ENCODE peak calls at places on chromosomes 7 and 10, in four cellular contexts. I is WTC11, M is SK-N-SH, E is GM12878. J is an unnamed sample.

GRCh38 chr7:29209745-29210144 is 15.2 kb downstream of the CHN2 start:
- DNase-seq in I (no peak), M (no peak), E (no peak), J (no peak)

GRCh38 chr7:135536160-135536559 is 21.6 kb upstream of the NUP205 start:
- DNase-seq in I (no peak), M (no peak), E (no peak), J (no peak)

GRCh38 chr10:102565793-102566192 is 62.0 kb downstream of the SUFU start:
- DNase-seq in I (peak; percentile 79), M (no peak), E (no peak), J (no peak)

GRCh38 chr7:80532153-80532552 is 20.3 kb upstream of the GNAT3 start:
- DNase-seq in I (no peak), M (no peak), E (no peak), J (no peak)

GRCh38 chr10:12812541-12812940 is 189.0 kb downstream of the CCDC3 start:
- DNase-seq in I (no peak), M (no peak), E (no peak), J (no peak)

GRCh38 chr7:84809877-84810276 is 377.0 kb downstream of the SEMA3D start:
- DNase-seq in I (no peak), M (no peak), E (no peak), J (no peak)

GRCh38 chr7:95047291-95047690 is 139.9 kb downstream of the PPP1R9A start:
- DNase-seq in I (no peak), M (no peak), E (no peak), J (no peak)

GRCh38 chr10:111532139-111532538 is 455.3 kb downstream of the ADRA2A start:
- DNase-seq in I (no peak), M (no peak), E (no peak), J (no peak)

GRCh38 chr10:123135415-123136141 is at the start of gene HMX3:
- DNase-seq in I (peak; percentile 79), M (peak; percentile 57), E (no peak), J (peak; percentile 69)

GRCh38 chr7:158847451-158847866 is 8.9 kb upstream of the DYNC2I1 start:
- DNase-seq in I (no peak), M (no peak), E (no peak), J (no peak)

GRCh38 chr7:44750921-44751571 is 2.4 kb downstream of the ZMIZ2 start:
- DNase-seq in I (no peak), M (no peak), E (peak; percentile 81), J (peak; percentile 10)

GRCh38 chr7:143882611-143883078 is 19.3 kb downstream of the TCAF1 start:
- DNase-seq in I (peak; percentile 51), M (peak; percentile 96), E (no peak), J (no peak)

GRCh38 chr7:155231941-155232340 is 65.7 kb upstream of the INSIG1 start:
- DNase-seq in I (no peak), M (no peak), E (no peak), J (no peak)

GRCh38 chr10:366186-366585 is 230.9 kb downstream of the ZMYND11 start:
- DNase-seq in I (no peak), M (no peak), E (no peak), J (no peak)

GRCh38 chr7:42128703-42129102 is 108.3 kb downstream of the GLI3 start:
- DNase-seq in I (peak; percentile 25), M (no peak), E (no peak), J (peak; percentile 13)

GRCh38 chr7:143499246-143499645 is 21.6 kb downstream of the TAS2R41 start:
- DNase-seq in I (no peak), M (no peak), E (no peak), J (no peak)

GRCh38 chr10:110376021-110376773 is 71.5 kb upstream of the SMNDC1 start:
- DNase-seq in I (no peak), M (no peak), E (no peak), J (no peak)

GRCh38 chr7:2509298-2509906 is 10.2 kb upstream of the LFNG start:
- DNase-seq in I (no peak), M (no peak), E (no peak), J (no peak)

GRCh38 chr7:44064791-44065430 is 456 bp downstream of the PGAM2 start:
- DNase-seq in I (no peak), M (peak; percentile 71), E (no peak), J (no peak)

DNA sequence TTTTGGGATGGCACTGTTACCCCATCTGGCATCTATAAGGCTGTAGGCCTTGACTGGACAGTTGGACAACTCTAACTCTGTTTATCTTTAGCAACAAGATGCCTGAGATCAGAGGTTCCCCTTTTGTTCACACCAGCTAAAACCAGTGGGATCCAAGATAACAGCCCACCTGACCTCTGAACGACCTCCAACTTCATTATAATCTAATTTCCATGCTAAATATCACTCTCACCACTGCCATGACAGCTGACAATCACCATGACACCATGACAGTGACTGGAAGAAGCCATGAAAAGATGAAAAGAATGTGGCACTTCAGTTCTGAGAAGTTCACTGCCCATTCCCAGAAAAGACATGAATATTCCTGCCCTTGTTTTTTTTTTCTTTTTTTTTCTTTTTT is 281.4 kb upstream of the TAC1 start:
- DNase-seq in I (no peak), M (no peak), E (no peak), J (peak; percentile 52)
- TF ChIP-seq USF1 in I (no peak), M (no peak), E (no peak), J (no peak)

GRCh38 chr7:123805287-123805686 is 39.7 kb upstream of the HYAL4 start:
- DNase-seq in I (no peak), M (no peak), E (no peak), J (no peak)
- TF ChIP-seq USF1 in I (no peak), M (no peak), E (no peak), J (no peak)

GRCh38 chr10:88541116-88541626 is 41.9 kb downstream of the RNLS start:
- DNase-seq in I (no peak), M (no peak), E (no peak), J (no peak)

GRCh38 chr10:88536437-88536836 is 46.7 kb downstream of the RNLS start:
- DNase-seq in I (no peak), M (no peak), E (no peak), J (no peak)

GRCh38 chr10:88540355-88540754 is 42.8 kb downstream of the RNLS start:
- DNase-seq in I (no peak), M (no peak), E (no peak), J (no peak)

GRCh38 chr10:88537337-88537736 is 45.8 kb downstream of the RNLS start:
- DNase-seq in I (no peak), M (no peak), E (no peak), J (no peak)

DNA sequence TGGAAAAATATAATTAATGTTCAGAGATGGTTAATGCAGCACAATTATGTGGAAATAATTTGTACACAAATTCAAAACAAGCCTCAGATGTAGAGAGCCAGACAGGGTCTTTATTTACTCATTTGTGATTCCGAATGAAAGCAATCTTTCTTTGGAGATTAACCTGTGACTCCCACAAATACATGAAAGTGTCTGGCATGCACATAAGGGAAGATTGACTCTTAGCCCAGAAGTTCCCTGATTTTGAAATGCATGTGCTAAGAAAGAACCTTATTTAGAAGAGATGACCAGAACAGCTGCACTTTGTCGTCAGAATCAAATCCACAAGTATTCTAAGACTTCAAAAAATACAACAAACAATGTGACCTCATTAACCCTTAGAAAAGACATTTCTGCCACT is 45.1 kb downstream of the RNLS start:
- DNase-seq in I (no peak), M (no peak), E (no peak), J (no peak)
- TF ChIP-seq USF1 in I (no peak), M (no peak), E (no peak), J (no peak)

DNA sequence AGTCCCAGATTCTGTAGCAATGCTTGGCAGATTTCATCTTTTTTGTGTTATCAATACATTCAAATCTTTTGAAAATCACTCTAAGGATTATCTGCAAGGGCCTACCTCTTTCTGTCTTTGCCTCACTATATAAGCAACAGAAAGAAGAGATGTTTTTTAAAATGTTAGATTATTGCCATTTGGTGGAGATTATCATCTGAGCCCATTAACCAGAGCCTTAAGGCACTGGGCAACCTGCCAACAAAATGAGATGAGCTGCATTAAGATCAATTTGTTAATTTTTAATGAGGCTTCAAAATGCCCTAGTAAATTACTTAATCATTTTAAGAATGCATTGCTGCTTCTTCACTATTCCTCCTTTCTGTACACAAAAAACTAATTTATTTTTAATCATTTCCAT is 314.1 kb downstream of the SNX13 start:
- DNase-seq in I (no peak), M (peak; percentile 12), E (no peak), J (no peak)
- TF ChIP-seq USF1 in I (no peak), M (no peak), E (no peak), J (no peak)

DNA sequence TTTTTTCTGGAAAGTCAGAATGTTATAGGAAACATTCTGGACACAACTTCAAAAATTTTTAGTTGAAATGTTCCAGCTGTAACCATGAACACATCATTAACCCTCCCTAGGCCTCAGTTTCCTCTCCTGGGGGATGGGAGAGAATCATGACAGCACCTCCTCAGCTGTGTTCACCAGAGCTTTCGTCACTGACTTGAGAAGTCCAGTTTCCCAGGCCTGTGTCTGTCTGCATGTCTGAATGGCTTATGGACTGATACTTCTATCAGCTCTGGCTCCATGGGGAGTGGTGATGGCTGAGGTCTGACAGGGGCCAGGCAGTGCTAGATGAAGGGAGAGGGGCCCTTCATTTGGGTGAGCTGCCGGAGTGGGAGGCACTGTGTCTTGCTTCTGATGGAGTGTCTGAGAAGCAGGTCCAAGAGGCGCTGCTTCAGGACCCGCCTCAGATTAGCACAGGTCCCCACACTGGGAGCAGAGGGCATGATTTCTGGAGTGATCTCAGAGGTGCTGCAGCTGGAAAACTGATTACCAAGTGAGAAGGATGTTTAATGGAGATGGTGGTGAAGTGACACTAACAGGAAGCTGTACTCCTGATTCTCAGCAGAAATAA is 193.0 kb downstream of the PTPN20 start:
- DNase-seq in I (no peak), M (no peak), E (no peak), J (no peak)
- TF ChIP-seq USF1 in I (no peak), M (no peak), E (no peak), J (no peak)

J was measured in K562.